ENCODE peak calls at places on chromosome 9, in six cellular contexts. I is K562, G is HCT116, W is HepG2, J is endothelial cell of umbilical vein, D is GM12878. Y is an unnamed sample.

GRCh38 chr9:111959468-111959941 is 62.9 kb downstream of the UGCG start:
- DNase-seq in I (no peak), G (peak), W (peak), J (peak), D (no peak), Y (no peak)

GRCh38 chr9:14153310-14153720 is 160.6 kb downstream of the NFIB start:
- DNase-seq in I (no peak), G (no peak), W (no peak), J (peak), D (no peak), Y (no peak)

GRCh38 chr9:134935056-134936020 is 17.6 kb upstream of the FCN1 start:
- DNase-seq in I (no peak), G (no peak), W (no peak), J (no peak), D (no peak), Y (no peak)

GRCh38 chr9:131709741-131710499 is 30.0 kb downstream of the RAPGEF1 start:
- DNase-seq in I (no peak), G (no peak), W (no peak), J (peak), D (peak), Y (no peak)

GRCh38 chr9:77839459-77840140 is 191.5 kb upstream of the GNA14 start:
- DNase-seq in I (no peak), G (peak), W (peak), J (peak), D (no peak), Y (peak)

GRCh38 chr9:3628239-3628638 is 102.4 kb upstream of the RFX3 start:
- DNase-seq in I (no peak), G (no peak), W (no peak), J (no peak), D (no peak), Y (no peak)

GRCh38 chr9:89354471-89354870 is 36.2 kb downstream of the SECISBP2 start:
- DNase-seq in I (no peak), G (no peak), W (no peak), J (no peak), D (no peak), Y (no peak)

GRCh38 chr9:120610975-120611689 is 31.2 kb upstream of the CDK5RAP2 start:
- DNase-seq in I (peak), G (no peak), W (peak), J (no peak), D (no peak), Y (no peak)

GRCh38 chr9:122120672-122121071 is 27.6 kb upstream of the TTLL11 start:
- DNase-seq in I (no peak), G (no peak), W (no peak), J (no peak), D (no peak), Y (no peak)

GRCh38 chr9:18473551-18474279 is at the start of gene ADAMTSL1:
- DNase-seq in I (no peak), G (no peak), W (no peak), J (peak), D (no peak), Y (no peak)

DNA sequence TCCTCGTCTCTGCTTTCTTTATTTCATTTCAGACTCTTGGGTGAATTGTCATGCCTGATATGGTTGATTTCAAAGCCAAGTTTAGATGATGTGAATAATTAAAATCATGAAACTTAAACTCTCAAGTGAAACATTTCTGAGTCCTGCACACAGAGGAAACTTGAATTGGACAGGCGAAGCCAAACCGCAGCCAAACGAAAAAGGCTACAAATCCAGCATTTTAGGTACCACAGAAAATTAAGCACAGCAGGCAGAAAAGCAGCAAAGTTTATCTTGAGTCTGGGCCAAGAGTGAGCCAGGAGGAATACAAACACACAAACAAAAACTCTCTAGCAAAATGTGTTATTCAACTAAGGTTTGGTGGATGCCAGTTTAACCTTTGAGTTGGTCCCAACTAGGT is 659.8 kb upstream of the KLF4 start:
- DNase-seq in I (no peak), G (no peak), W (no peak), J (peak), D (no peak), Y (no peak)
- H3K9ac ChIP-seq in I (no peak), G (no peak), W (no peak), J (no peak), D (no peak), Y (no peak)

GRCh38 chr9:104795082-104795481 is 31.2 kb downstream of the NIPSNAP3B start:
- DNase-seq in I (no peak), G (no peak), W (no peak), J (no peak), D (no peak), Y (no peak)

GRCh38 chr9:104800068-104800785 is 36.3 kb downstream of the NIPSNAP3B start:
- DNase-seq in I (no peak), G (no peak), W (no peak), J (no peak), D (no peak), Y (no peak)

GRCh38 chr9:104795857-104796256 is 31.9 kb downstream of the NIPSNAP3B start:
- DNase-seq in I (no peak), G (no peak), W (no peak), J (no peak), D (no peak), Y (no peak)

GRCh38 chr9:104802110-104802509 is 38.2 kb downstream of the NIPSNAP3B start:
- DNase-seq in I (no peak), G (no peak), W (no peak), J (no peak), D (no peak), Y (no peak)

DNA sequence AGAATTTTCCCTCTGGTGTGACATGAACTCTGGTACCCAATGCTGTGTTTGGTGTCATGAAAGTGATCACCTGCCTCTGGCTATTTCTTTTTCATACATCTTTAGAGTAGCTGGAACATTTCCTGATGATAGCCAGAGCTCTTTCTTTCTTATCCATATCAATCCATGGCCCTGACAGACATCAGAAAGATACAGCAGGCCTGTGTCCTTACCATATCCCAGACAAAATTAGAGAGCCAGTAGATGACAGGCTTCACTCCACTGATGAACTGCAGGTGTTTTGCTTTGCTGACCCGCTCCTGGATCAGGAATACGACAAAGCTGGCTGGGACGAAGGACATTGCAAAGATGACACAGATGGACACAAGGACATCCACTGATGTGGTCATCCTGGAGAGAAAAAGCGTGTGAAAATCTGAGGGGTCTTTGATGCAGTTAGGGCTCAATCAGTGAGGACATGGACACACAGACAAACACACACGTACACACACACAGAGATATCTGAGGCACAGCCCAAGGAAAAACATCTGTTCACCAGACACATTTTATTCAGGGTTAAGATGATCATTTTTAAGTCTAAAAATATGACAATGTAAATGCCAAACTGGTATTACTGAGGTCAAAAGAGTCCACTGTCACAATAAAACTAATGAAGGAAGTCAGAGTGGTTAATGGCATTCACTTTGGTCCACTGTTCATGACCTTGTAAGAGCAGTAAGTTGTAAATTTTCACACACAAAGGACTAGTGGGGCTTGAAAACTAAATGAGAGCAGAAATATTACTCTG is 34.5 kb downstream of the NIPSNAP3B start:
- DNase-seq in I (no peak), G (no peak), W (no peak), J (no peak), D (no peak), Y (no peak)
- TF ChIP-seq POLR2AphosphoS5 in I (no peak), G (no peak), W (no peak), J (no peak), D (no peak), Y (no peak)

DNA sequence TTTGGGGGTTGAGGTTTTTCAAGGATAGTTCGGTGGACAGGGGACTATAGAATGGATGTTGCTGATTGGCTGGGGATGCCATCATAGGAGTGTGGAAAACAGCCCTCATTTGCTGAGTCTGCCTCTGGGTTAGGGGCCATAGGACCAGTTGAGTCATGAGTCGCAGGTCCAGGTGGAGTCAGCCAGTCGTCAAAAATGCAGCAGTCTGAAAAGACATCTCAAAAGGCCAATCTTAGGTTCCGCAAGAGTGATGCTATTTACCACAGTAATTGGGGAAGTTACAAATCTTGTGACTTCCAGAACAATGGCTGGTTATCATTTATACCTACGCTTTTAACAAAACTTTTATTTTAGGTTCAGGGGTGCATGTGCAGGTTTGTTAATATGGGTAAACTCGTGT is 276.0 kb upstream of the DMRT1 start:
- DNase-seq in I (no peak), G (no peak), W (no peak), J (no peak), D (no peak), Y (no peak)
- H3K9ac ChIP-seq in I (no peak), G (no peak), W (no peak), J (no peak), D (no peak), Y (no peak)

GRCh38 chr9:7960615-7961014 is 161.0 kb upstream of the DMAC1 start:
- DNase-seq in I (no peak), G (no peak), W (no peak), J (no peak), D (no peak), Y (no peak)
- TF ChIP-seq POLR2AphosphoS5 in I (no peak), G (no peak), W (no peak), J (no peak), D (no peak), Y (no peak)

DNA sequence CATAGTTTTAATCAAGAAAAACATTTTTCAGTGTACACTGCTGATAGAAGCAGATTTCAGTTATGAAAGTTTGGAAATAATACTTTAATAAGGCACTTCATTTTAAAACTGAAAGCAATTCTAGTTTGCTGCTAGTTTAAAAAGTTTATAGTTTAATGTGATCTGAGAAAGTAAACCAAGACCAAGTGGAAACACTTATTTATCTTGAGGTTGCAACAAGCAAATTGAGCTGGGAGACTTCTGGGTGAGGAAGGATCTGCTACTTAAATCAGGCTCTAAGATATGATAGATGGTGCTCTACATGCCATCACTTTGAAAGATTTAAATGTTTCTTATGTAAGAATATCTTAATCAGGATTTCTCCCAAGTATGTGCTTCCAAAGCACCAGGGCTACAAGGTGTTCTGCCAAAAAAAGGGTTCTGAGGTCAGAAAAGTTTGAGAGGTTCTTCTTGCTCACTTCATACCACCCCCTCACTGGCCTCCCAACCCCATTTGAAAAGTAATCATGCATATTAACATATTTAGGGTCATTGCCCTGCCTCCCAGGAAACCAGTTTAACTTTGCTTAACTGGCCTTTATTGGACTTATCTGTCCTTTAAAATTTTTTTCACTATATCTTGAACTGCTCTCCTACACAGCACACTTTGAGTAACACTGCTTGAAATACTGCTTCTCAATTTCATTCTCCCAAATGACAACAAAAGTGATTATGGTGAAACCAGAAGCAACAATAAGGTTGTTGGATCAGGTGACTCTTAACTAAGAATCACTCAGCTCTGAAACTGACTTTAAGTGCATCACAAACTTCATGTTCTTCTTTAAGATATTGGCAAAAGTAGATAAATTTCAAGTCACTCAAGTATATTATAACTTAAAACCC is 15.5 kb downstream of the SLC44A1 start:
- DNase-seq in I (no peak), G (no peak), W (no peak), J (no peak), D (no peak), Y (no peak)
- H3K9ac ChIP-seq in I (no peak), G (no peak), W (no peak), J (no peak), D (peak), Y (peak)

DNA sequence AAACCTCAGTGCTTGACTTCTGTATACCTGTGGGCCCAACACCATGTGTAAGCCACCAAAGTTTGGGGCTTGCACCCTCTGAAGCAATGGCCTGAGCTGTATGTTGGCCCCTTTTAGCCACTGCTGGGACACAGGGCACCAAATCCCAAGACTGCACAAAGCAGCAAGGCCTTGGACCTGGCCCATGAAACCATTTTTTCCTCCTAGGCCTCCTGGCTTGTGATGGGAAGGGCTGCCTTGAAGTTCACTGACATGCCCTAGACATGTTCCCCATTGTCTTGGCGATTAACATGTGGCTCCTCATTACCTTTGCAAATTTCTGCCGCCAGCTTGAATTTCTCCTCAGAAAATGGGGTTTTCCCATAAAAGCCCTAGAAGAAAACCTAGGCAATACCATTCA is 345.5 kb downstream of the MLLT3 start:
- DNase-seq in I (no peak), G (no peak), W (no peak), J (no peak), D (no peak), Y (no peak)
- TF ChIP-seq POLR2AphosphoS5 in I (no peak), G (no peak), W (no peak), J (no peak), D (no peak), Y (no peak)

GRCh38 chr9:110919055-110919445 is 119.2 kb downstream of the LPAR1 start:
- DNase-seq in I (no peak), G (no peak), W (no peak), J (no peak), D (no peak), Y (no peak)

GRCh38 chr9:110923601-110924000 is 114.7 kb downstream of the LPAR1 start:
- DNase-seq in I (no peak), G (no peak), W (no peak), J (no peak), D (no peak), Y (peak)

GRCh38 chr9:110919609-110920008 is 118.7 kb downstream of the LPAR1 start:
- DNase-seq in I (no peak), G (no peak), W (no peak), J (no peak), D (no peak), Y (no peak)

GRCh38 chr9:110921705-110922104 is 116.6 kb downstream of the LPAR1 start:
- DNase-seq in I (no peak), G (no peak), W (no peak), J (no peak), D (no peak), Y (no peak)

DNA sequence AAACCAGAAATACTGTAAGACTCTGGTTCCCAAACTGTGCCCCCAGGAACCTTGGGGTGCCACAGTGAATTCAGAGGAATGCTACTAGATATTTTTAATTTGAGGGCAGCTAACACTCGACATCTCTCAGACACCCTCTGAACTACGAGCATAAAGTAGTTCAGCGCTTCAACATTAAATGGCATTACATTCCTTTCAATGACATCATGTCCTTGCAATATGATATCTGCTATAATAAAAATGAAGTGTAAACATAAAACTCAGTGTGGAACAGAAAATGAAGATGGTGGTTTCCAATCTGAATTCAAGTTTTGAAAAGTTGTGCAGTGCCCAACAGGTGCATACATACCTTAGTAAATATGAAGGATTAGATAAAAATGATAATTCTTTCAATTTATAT is 116.1 kb downstream of the LPAR1 start:
- DNase-seq in I (no peak), G (no peak), W (no peak), J (no peak), D (no peak), Y (no peak)
- H3K9ac ChIP-seq in I (no peak), G (no peak), W (no peak), J (no peak), D (no peak), Y (no peak)

GRCh38 chr9:101117091-101117490 is 88.6 kb downstream of the PLPPR1 start:
- DNase-seq in I (no peak), G (no peak), W (no peak), J (peak), D (no peak), Y (no peak)

GRCh38 chr9:101119206-101119819 is 90.8 kb downstream of the PLPPR1 start:
- DNase-seq in I (peak), G (peak), W (peak), J (peak), D (no peak), Y (no peak)

GRCh38 chr9:101114317-101114716 is 85.8 kb downstream of the PLPPR1 start:
- DNase-seq in I (no peak), G (no peak), W (no peak), J (no peak), D (no peak), Y (no peak)

DNA sequence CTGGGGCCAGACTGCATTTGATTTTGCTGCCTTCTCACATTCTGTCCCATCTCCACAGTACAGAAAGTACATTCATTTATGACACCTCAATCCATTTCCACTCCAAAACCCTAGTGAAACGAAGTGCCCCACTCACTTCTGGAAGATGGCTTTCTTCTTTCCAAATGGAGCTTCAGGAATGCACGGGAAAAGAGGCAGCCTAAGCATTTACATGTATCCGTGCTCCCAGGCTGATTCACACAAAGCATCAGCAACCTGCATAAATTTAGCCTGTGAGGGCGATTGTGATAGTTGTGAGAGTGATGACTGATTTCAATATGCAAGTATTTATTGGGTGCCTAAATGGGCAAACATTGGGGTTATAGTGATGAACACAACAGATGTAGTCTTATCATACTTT is 86.5 kb downstream of the PLPPR1 start:
- DNase-seq in I (no peak), G (no peak), W (no peak), J (no peak), D (no peak), Y (no peak)
- TF ChIP-seq POLR2AphosphoS5 in I (no peak), G (no peak), W (no peak), J (no peak), D (no peak), Y (no peak)

DNA sequence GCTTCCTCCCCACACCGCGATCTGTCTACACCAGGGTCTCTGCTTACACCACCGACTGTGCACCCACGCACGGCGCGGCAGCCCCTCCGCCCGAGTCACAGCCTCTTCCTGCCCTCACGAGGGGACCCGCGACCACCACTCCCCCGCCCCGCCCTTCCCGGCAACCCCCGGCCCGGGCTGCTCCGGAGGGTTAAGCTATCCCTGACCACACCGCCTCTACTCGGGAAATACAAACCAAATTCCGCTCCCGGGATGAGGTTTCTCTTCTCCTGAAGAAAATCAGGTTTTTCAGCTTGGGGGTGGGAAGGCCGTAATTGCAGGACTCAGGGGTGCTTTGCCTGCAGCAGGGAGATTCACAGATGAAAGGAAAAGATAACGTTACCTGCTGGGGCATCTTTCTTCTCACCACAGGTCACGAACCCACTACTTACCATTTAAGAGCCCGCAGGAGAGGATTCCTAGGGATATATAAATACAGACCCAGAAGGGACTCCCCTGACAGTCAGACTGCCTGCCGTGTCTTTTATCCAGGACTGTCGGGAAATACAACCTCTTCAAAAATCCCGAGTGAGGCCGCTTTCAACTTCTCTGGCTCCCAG is 63.5 kb downstream of the ROR2 start:
- DNase-seq in I (no peak), G (no peak), W (no peak), J (no peak), D (no peak), Y (no peak)
- H3K9ac ChIP-seq in I (peak), G (no peak), W (no peak), J (no peak), D (no peak), Y (no peak)

Y was measured in SK-N-MC.